ENCODE peak calls at places on chromosomes 16 and 17, in five cellular contexts. Q, K, X, L and F are unnamed samples.

GRCh38 chr16:11955713-11956123 is 9.3 kb upstream of the TNFRSF17 start:
- DNase-seq in Q (no peak), K (no peak), X (no peak), L (no peak), F (no peak)

GRCh38 chr17:76378548-76379274 is 5.7 kb upstream of the SPHK1 start:
- DNase-seq in Q (no peak), K (no peak), X (no peak), L (no peak), F (no peak)

GRCh38 chr17:77959216-77959925 is 868 bp downstream of the TNRC6C start:
- DNase-seq in Q (peak), K (no peak), X (peak), L (peak), F (peak)

GRCh38 chr16:5323284-5323683 is 225.7 kb upstream of the EEF2KMT start:
- DNase-seq in Q (no peak), K (no peak), X (no peak), L (no peak), F (no peak)

GRCh38 chr17:282912-283882 is 69.4 kb downstream of the RPH3AL start:
- DNase-seq in Q (no peak), K (peak), X (no peak), L (no peak), F (no peak)

GRCh38 chr16:1979271-1980025 is 1.8 kb downstream of the NOXO1 start:
- DNase-seq in Q (no peak), K (peak), X (no peak), L (peak), F (no peak)

GRCh38 chr16:81190667-81191066 is 47.8 kb upstream of the BCO1 start:
- DNase-seq in Q (no peak), K (no peak), X (no peak), L (no peak), F (no peak)

GRCh38 chr17:61757168-61757567 is 106.2 kb downstream of the BRIP1 start:
- DNase-seq in Q (no peak), K (no peak), X (no peak), L (no peak), F (no peak)

GRCh38 chr17:74457146-74457819 is 9.2 kb upstream of the CD300A start:
- DNase-seq in Q (peak), K (peak), X (peak), L (peak), F (peak)

GRCh38 chr17:32275060-32276042 is 9.7 kb downstream of the RHBDL3 start:
- DNase-seq in Q (no peak), K (no peak), X (no peak), L (no peak), F (no peak)

GRCh38 chr17:1362065-1362848 is 37.8 kb downstream of the YWHAE start:
- DNase-seq in Q (no peak), K (no peak), X (no peak), L (no peak), F (peak)

GRCh38 chr17:46910179-46910927 is 12.6 kb upstream of the GOSR2 start:
- DNase-seq in Q (no peak), K (no peak), X (no peak), L (no peak), F (no peak)

GRCh38 chr17:13001991-13002615 is 15.7 kb downstream of the ELAC2 start:
- DNase-seq in Q (no peak), K (no peak), X (no peak), L (no peak), F (no peak)

GRCh38 chr17:38575781-38576180 is 30.0 kb downstream of the SRCIN1 start:
- DNase-seq in Q (no peak), K (no peak), X (no peak), L (no peak), F (no peak)

GRCh38 chr16:54632322-54632721 is 298.3 kb upstream of the IRX5 start:
- DNase-seq in Q (no peak), K (no peak), X (no peak), L (no peak), F (no peak)

GRCh38 chr16:87584271-87584670 is 18.0 kb upstream of the JPH3 start:
- DNase-seq in Q (no peak), K (no peak), X (no peak), L (no peak), F (no peak)

GRCh38 chr17:21239680-21240374 is 13.4 kb downstream of the NATD1 start:
- DNase-seq in Q (no peak), K (no peak), X (no peak), L (no peak), F (no peak)

GRCh38 chr16:88284626-88285513 is 97.9 kb upstream of the ZNF469 start:
- DNase-seq in Q (no peak), K (no peak), X (no peak), L (no peak), F (no peak)

GRCh38 chr17:80295146-80295545 is 34.5 kb downstream of the RNF213 start:
- DNase-seq in Q (no peak), K (no peak), X (no peak), L (no peak), F (no peak)

GRCh38 chr17:12789075-12789975 is at the start of gene ARHGAP44:
- DNase-seq in Q (no peak), K (peak), X (no peak), L (no peak), F (no peak)

GRCh38 chr16:19898924-19899604 is 14.4 kb upstream of the GPRC5B start:
- DNase-seq in Q (no peak), K (no peak), X (no peak), L (peak), F (no peak)

GRCh38 chr17:36837616-36838272 is 99.5 kb upstream of the LHX1 start:
- DNase-seq in Q (no peak), K (no peak), X (no peak), L (no peak), F (no peak)

GRCh38 chr17:72305472-72305871 is 184.7 kb downstream of the SOX9 start:
- DNase-seq in Q (no peak), K (no peak), X (no peak), L (no peak), F (no peak)

GRCh38 chr17:40419559-40420331 is 2.0 kb upstream of the TOP2A start:
- DNase-seq in Q (no peak), K (no peak), X (no peak), L (no peak), F (no peak)

GRCh38 chr16:66520406-66521194 is 29.3 kb downstream of the TK2 start:
- DNase-seq in Q (no peak), K (peak), X (no peak), L (no peak), F (no peak)

GRCh38 chr16:89143201-89143741 is 28.3 kb upstream of the CDH15 start:
- DNase-seq in Q (no peak), K (peak), X (no peak), L (no peak), F (no peak)

GRCh38 chr17:32494621-32495346 is 8.0 kb downstream of the CDK5R1 start:
- DNase-seq in Q (no peak), K (no peak), X (no peak), L (no peak), F (no peak)

GRCh38 chr16:82671743-82672142 is 45.0 kb downstream of the CDH13 start:
- DNase-seq in Q (peak), K (no peak), X (no peak), L (peak), F (no peak)